ENCODE peak calls at places on chromosomes 6 and 20, in eight cellular contexts. M is mammary epithelial cell, H is uterus, Y is psoas muscle, W is colonic mucosa, A is coronary artery, O is left ventricle myocardium inferior, Z is A549. Q is an unnamed sample.

GRCh38 chr6:9140181-9140580 is 704.8 kb upstream of the SLC35B3 start:
- DNase-seq in M (peak), H (no peak), Y (peak), W (peak), A (no peak), O (no peak), Z (no peak), Q (no peak)

GRCh38 chr20:59939879-59940128 is 301 bp downstream of the PPP1R3D start:
- DNase-seq in M (no peak), H (no peak), Y (peak), W (no peak), A (peak), O (peak), Z (no peak), Q (no peak)

GRCh38 chr6:73879894-73880293 is 183.9 kb downstream of the CD109 start:
- DNase-seq in M (no peak), H (no peak), Y (no peak), W (no peak), A (no peak), O (no peak), Z (no peak), Q (no peak)

GRCh38 chr20:46614503-46614902 is 36.8 kb downstream of the SLC13A3 start:
- DNase-seq in M (no peak), H (no peak), Y (no peak), W (no peak), A (no peak), O (no peak), Z (no peak), Q (no peak)

GRCh38 chr20:46316984-46317684 is 8.8 kb upstream of the CDH22 start:
- DNase-seq in M (no peak), H (no peak), Y (peak), W (no peak), A (no peak), O (no peak), Z (no peak), Q (no peak)

GRCh38 chr6:162681447-162681846 is 46.1 kb downstream of the PRKN start:
- DNase-seq in M (no peak), H (no peak), Y (no peak), W (no peak), A (no peak), O (no peak), Z (no peak), Q (no peak)

GRCh38 chr6:118705799-118706481 is 54.5 kb upstream of the CEP85L start:
- DNase-seq in M (peak), H (peak), Y (peak), W (no peak), A (no peak), O (no peak), Z (no peak), Q (no peak)

GRCh38 chr20:61666471-61666832 is 399.2 kb downstream of the TAF4 start:
- DNase-seq in M (no peak), H (no peak), Y (no peak), W (no peak), A (no peak), O (no peak), Z (no peak), Q (no peak)

GRCh38 chr6:144066745-144067484 is 28.5 kb downstream of the SF3B5 start:
- DNase-seq in M (no peak), H (no peak), Y (no peak), W (no peak), A (no peak), O (no peak), Z (no peak), Q (no peak)

GRCh38 chr6:57262901-57263694 is 41.0 kb upstream of the RAB23 start:
- DNase-seq in M (peak), H (peak), Y (no peak), W (no peak), A (no peak), O (no peak), Z (no peak), Q (no peak)

GRCh38 chr6:42047790-42048405 is 2.4 kb upstream of the TAF8 start:
- DNase-seq in M (no peak), H (no peak), Y (no peak), W (no peak), A (no peak), O (no peak), Z (no peak), Q (no peak)

GRCh38 chr6:42403415-42403814 is 48.3 kb downstream of the TRERF1 start:
- DNase-seq in M (peak), H (no peak), Y (no peak), W (peak), A (no peak), O (no peak), Z (no peak), Q (no peak)

GRCh38 chr20:48951646-48952045 is 30.1 kb downstream of the ARFGEF2 start:
- DNase-seq in M (no peak), H (no peak), Y (no peak), W (no peak), A (no peak), O (no peak), Z (no peak), Q (no peak)

GRCh38 chr6:123655520-123656306 is 19.0 kb upstream of the TRDN start:
- DNase-seq in M (peak), H (no peak), Y (no peak), W (no peak), A (no peak), O (no peak), Z (no peak), Q (no peak)

GRCh38 chr6:109051301-109051700 is 43.3 kb downstream of the SESN1 start:
- DNase-seq in M (no peak), H (no peak), Y (no peak), W (no peak), A (no peak), O (no peak), Z (no peak), Q (no peak)

GRCh38 chr6:47187883-47188587 is 121.7 kb downstream of the TNFRSF21 start:
- DNase-seq in M (no peak), H (no peak), Y (no peak), W (no peak), A (no peak), O (no peak), Z (no peak), Q (no peak)

GRCh38 chr20:52800734-52801627 is 171.2 kb upstream of the TSHZ2 start:
- DNase-seq in M (no peak), H (no peak), Y (no peak), W (no peak), A (no peak), O (no peak), Z (no peak), Q (no peak)

GRCh38 chr6:108157234-108157971 is 8.4 kb upstream of the NR2E1 start:
- DNase-seq in M (no peak), H (no peak), Y (peak), W (no peak), A (no peak), O (no peak), Z (no peak), Q (no peak)

GRCh38 chr20:37774143-37774542 is 80.3 kb downstream of the CTNNBL1 start:
- DNase-seq in M (no peak), H (no peak), Y (no peak), W (no peak), A (no peak), O (no peak), Z (no peak), Q (no peak)

DNA sequence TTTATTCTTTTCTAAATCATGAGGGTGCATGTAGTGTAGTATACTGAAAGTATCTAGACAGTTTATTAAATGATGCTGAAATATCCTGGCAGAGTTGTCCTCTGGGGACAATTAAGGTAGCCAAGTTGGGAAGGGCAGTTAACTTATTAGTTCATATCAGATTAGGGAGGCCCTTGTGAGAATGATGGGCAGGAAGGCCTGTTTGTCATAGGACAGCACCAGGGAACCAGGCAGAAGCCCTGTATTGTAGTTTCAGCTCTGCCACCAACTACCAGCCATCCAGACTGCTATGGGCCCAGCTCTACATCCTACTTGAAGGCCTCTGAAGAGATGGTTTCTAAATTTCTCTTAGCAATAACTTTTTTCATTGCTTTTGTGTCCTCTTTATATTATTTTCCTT is 4.0 kb downstream of the MYLIP start:
- DNase-seq in M (no peak), H (no peak), Y (no peak), W (no peak), A (no peak), O (no peak), Z (no peak), Q (no peak)
- H3K4me3 ChIP-seq in M (no peak), H (peak), Y (peak), W (no peak), A (peak), O (peak), Z (no peak), Q (peak)

DNA sequence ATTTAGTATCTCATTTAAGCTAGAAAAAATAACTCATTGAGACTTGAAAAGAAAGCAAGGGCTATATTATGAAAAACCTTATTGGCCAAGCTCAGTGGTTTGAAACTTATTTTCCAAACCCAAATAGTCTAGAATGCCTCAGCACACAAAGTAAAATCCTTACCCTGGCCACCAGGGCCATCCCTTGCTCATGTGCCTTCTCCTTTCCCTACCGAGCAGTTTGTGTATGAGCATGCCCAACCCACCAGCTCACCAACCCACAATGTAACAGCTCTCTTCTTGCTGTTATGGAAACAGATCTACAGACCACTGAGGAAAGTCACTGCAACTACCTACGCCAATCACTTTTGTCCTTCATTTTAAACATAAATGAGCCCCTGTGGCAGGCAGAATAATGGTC is 79.6 kb upstream of the CARMIL1 start:
- DNase-seq in M (no peak), H (no peak), Y (no peak), W (no peak), A (no peak), O (no peak), Z (no peak), Q (no peak)
- TF ChIP-seq CTCF in M (no peak), H (no peak), Y (no peak), W (no peak), A (no peak), O (no peak), Z (no peak), Q (no peak)

DNA sequence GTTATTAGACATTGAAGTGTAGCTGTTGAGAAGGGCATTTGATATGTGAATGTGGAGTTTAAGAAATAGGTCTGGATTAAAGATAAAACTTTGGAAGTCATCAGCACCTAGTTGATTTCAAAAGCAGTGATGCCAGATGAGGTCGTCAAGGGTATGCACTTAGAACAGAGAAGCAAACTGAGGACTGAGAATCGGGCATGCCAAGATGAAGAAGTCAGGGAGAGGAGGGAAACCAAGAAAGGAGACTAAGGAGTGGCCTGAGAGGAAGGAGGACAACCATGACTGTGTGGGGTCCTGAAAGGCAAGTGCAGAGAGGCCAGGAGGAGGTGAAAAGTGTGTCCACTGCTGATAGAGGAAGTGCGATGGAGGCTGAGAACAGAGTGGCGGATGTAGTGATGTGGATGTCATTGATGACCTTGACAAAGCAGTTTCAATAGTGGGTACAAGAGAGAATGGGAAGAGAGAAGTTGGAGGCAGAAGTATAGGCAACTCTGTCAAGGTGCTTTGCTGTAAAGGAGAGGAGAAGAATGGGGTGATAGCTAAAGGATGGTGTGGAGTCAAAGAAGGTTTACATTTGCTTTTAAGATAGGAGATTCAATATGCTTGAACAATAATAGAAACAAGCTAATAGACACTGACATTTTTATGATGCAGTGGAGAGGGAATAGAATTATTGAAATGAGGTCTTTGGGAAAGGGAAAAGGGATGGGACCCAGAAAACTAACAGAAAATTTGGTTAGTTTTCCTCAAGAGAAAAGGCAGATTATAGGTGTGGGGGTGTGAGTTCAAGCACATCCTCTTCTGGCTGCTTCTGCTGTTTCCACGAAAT is 139.7 kb upstream of the TMEM170B start:
- DNase-seq in M (no peak), H (no peak), Y (no peak), W (no peak), A (no peak), O (no peak), Z (no peak), Q (no peak)
- H3K27ac ChIP-seq in M (no peak), H (no peak), Y (no peak), W (no peak), A (no peak), O (no peak), Z (peak), Q (no peak)

DNA sequence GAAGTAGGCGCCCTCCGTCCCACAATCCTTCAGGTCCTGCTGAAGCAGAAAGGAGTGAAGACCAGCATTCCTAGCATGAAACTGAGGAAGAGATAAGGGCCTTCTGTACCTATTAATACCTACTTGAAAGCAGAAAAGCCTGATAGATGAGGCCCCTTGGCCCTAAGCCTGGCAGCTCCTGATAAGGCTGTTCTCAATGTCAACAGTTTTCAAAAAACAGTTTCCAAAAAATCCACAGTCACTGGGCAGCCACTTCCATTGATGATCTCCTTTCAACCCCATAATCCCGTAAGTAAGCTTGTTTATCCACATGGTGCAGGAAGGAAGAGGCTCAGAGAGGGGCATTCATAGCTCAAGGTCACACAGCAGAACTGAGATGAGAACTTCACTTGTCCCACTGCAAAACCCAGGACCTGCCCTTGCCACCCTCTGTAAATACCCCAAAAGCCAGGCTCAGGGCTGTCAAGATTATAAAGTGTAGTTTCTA is 2.8 kb upstream of the E2F1 start:
- DNase-seq in M (no peak), H (no peak), Y (no peak), W (no peak), A (no peak), O (no peak), Z (no peak), Q (no peak)
- H3K4me3 ChIP-seq in M (no peak), H (no peak), Y (no peak), W (no peak), A (no peak), O (no peak), Z (no peak), Q (no peak)

GRCh38 chr6:131778134-131778533 is 29.7 kb upstream of the ENPP1 start:
- DNase-seq in M (no peak), H (no peak), Y (no peak), W (no peak), A (no peak), O (no peak), Z (no peak), Q (no peak)

GRCh38 chr6:131779304-131779703 is 28.5 kb upstream of the ENPP1 start:
- DNase-seq in M (no peak), H (no peak), Y (no peak), W (no peak), A (no peak), O (no peak), Z (no peak), Q (no peak)

GRCh38 chr6:131782764-131783163 is 25.1 kb upstream of the ENPP1 start:
- DNase-seq in M (no peak), H (no peak), Y (no peak), W (peak), A (no peak), O (no peak), Z (no peak), Q (no peak)

GRCh38 chr6:131781717-131782116 is 26.1 kb upstream of the ENPP1 start:
- DNase-seq in M (no peak), H (no peak), Y (no peak), W (no peak), A (no peak), O (no peak), Z (no peak), Q (no peak)

GRCh38 chr6:131780600-131780999 is 27.2 kb upstream of the ENPP1 start:
- DNase-seq in M (no peak), H (no peak), Y (no peak), W (no peak), A (no peak), O (no peak), Z (no peak), Q (no peak)
- TF ChIP-seq CTCF in M (no peak), H (no peak), Y (no peak), W (no peak), A (no peak), O (no peak), Z (no peak), Q (no peak)